ENCODE peak calls at places on chromosomes 12 and 14, in five cellular contexts. One of them, this sample, is unnamed.

GRCh38 chr12:4353785-4354208 is 25.7 kb downstream of the FGF23 start:
- ATAC-seq in GM12878: peak; percentile 64
- ATAC-seq in HepG2: peak; percentile 38
- ATAC-seq in upper lobe of left lung: no peak
- ATAC-seq in K562: peak; percentile 72
- ATAC-seq in this sample: no peak

GRCh38 chr12:53461591-53461990 is 9.7 kb downstream of the PCBP2 start:
- ATAC-seq in GM12878: no peak
- ATAC-seq in HepG2: no peak
- ATAC-seq in upper lobe of left lung: no peak
- ATAC-seq in K562: no peak
- ATAC-seq in this sample: no peak

GRCh38 chr14:103451401-103451800 is 66.2 kb downstream of the MARK3 start:
- ATAC-seq in GM12878: no peak
- ATAC-seq in HepG2: no peak
- ATAC-seq in upper lobe of left lung: no peak
- ATAC-seq in K562: no peak
- ATAC-seq in this sample: no peak

GRCh38 chr14:32211068-32211404 is 8.0 kb upstream of the RNU6-8 start:
- ATAC-seq in GM12878: no peak
- ATAC-seq in HepG2: peak; percentile 86
- ATAC-seq in upper lobe of left lung: peak; percentile 23
- ATAC-seq in K562: peak; percentile 37
- ATAC-seq in this sample: no peak

GRCh38 chr14:59342516-59343484 is 122.4 kb downstream of the GPR135 start:
- ATAC-seq in GM12878: no peak
- ATAC-seq in HepG2: no peak
- ATAC-seq in upper lobe of left lung: no peak
- ATAC-seq in K562: no peak
- ATAC-seq in this sample: no peak

GRCh38 chr12:108634225-108634795 is 616 bp upstream of the SELPLG start:
- ATAC-seq in GM12878: peak; percentile 2
- ATAC-seq in HepG2: peak; percentile 14
- ATAC-seq in upper lobe of left lung: peak; percentile 18
- ATAC-seq in K562: no peak
- ATAC-seq in this sample: no peak

GRCh38 chr14:68229423-68229831 is 409.8 kb downstream of the RAD51B start:
- ATAC-seq in GM12878: no peak
- ATAC-seq in HepG2: no peak
- ATAC-seq in upper lobe of left lung: no peak
- ATAC-seq in K562: no peak
- ATAC-seq in this sample: no peak

GRCh38 chr14:36996133-36996856 is 176.1 kb downstream of the SLC25A21 start:
- ATAC-seq in GM12878: no peak
- ATAC-seq in HepG2: peak; percentile 42
- ATAC-seq in upper lobe of left lung: no peak
- ATAC-seq in K562: peak; percentile 94
- ATAC-seq in this sample: no peak

GRCh38 chr12:130879212-130879686 is 7.4 kb downstream of the RAN start:
- ATAC-seq in GM12878: peak; percentile 83
- ATAC-seq in HepG2: peak; percentile 48
- ATAC-seq in upper lobe of left lung: peak; percentile 13
- ATAC-seq in K562: peak; percentile 38
- ATAC-seq in this sample: no peak

GRCh38 chr14:39447155-39447554 is 14.9 kb upstream of the FBXO33 start:
- ATAC-seq in GM12878: peak; percentile 8
- ATAC-seq in HepG2: peak; percentile 70
- ATAC-seq in upper lobe of left lung: no peak
- ATAC-seq in K562: peak; percentile 29
- ATAC-seq in this sample: no peak

GRCh38 chr14:78606111-78606510 is 435.9 kb downstream of the NRXN3 start:
- ATAC-seq in GM12878: no peak
- ATAC-seq in HepG2: no peak
- ATAC-seq in upper lobe of left lung: no peak
- ATAC-seq in K562: no peak
- ATAC-seq in this sample: no peak

GRCh38 chr12:39646963-39647362 is 27.4 kb upstream of the ABCD2 start:
- ATAC-seq in GM12878: no peak
- ATAC-seq in HepG2: no peak
- ATAC-seq in upper lobe of left lung: no peak
- ATAC-seq in K562: no peak
- ATAC-seq in this sample: peak; percentile 34

GRCh38 chr12:9319842-9320173 is 111.6 kb upstream of the PZP start:
- ATAC-seq in GM12878: peak; percentile 86
- ATAC-seq in HepG2: no peak
- ATAC-seq in upper lobe of left lung: no peak
- ATAC-seq in K562: no peak
- ATAC-seq in this sample: no peak

GRCh38 chr12:60539592-60539991 is 943.8 kb downstream of the SLC16A7 start:
- ATAC-seq in GM12878: peak; percentile 85
- ATAC-seq in HepG2: no peak
- ATAC-seq in upper lobe of left lung: no peak
- ATAC-seq in K562: no peak
- ATAC-seq in this sample: no peak

GRCh38 chr12:90028620-90029051 is 320.0 kb upstream of the ATP2B1 start:
- ATAC-seq in GM12878: peak; percentile 40
- ATAC-seq in HepG2: no peak
- ATAC-seq in upper lobe of left lung: no peak
- ATAC-seq in K562: no peak
- ATAC-seq in this sample: no peak

GRCh38 chr14:101797785-101798342 is 36.4 kb downstream of the PPP2R5C start:
- ATAC-seq in GM12878: no peak
- ATAC-seq in HepG2: no peak
- ATAC-seq in upper lobe of left lung: no peak
- ATAC-seq in K562: no peak
- ATAC-seq in this sample: peak; percentile 77
- TF ChIP-seq POLR2AphosphoS5 in GM12878: no peak
- TF ChIP-seq POLR2AphosphoS5 in HepG2: no peak
- TF ChIP-seq POLR2AphosphoS5 in upper lobe of left lung: no peak
- TF ChIP-seq POLR2AphosphoS5 in K562: no peak
- TF ChIP-seq POLR2AphosphoS5 in this sample: peak; percentile 45

DNA sequence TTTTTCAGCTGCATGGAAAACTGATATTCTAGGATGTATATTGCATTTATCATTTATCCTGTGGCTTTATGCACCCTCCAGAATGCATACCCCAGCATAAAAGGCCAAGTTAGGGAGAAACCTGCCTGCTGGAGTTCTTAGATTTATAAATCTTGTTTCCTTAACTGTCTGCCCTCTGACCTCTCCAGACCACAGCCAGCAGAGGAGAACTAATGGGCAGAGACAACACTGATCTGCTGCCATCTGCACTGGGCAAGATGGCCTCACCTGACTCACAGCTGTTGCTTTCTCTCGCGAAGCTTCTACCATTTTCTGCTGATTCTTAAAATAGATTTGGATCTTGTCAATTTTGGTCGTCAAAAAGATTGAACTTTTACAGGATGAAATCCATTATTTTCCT is 65.8 kb downstream of the PPP2R5C start:
- ATAC-seq in GM12878: no peak
- ATAC-seq in HepG2: no peak
- ATAC-seq in upper lobe of left lung: no peak
- ATAC-seq in K562: no peak
- ATAC-seq in this sample: no peak
- H3K36me3 ChIP-seq in GM12878: peaks cover 2% of the 10 kb centered on the region
- H3K36me3 ChIP-seq in HepG2: peaks cover 33% of the 10 kb centered on the region
- H3K36me3 ChIP-seq in upper lobe of left lung: no peaks in the 10 kb centered on the region
- H3K36me3 ChIP-seq in K562: peaks cover 92% of the 10 kb centered on the region
- H3K36me3 ChIP-seq in this sample: no peaks in the 10 kb centered on the region

GRCh38 chr12:19951664-19952063 is 416.7 kb upstream of the PDE3A start:
- ATAC-seq in GM12878: no peak
- ATAC-seq in HepG2: no peak
- ATAC-seq in upper lobe of left lung: no peak
- ATAC-seq in K562: no peak
- ATAC-seq in this sample: no peak

GRCh38 chr12:19954163-19954562 is 414.2 kb upstream of the PDE3A start:
- ATAC-seq in GM12878: no peak
- ATAC-seq in HepG2: no peak
- ATAC-seq in upper lobe of left lung: no peak
- ATAC-seq in K562: no peak
- ATAC-seq in this sample: no peak

GRCh38 chr12:19957578-19957977 is 410.8 kb upstream of the PDE3A start:
- ATAC-seq in GM12878: no peak
- ATAC-seq in HepG2: no peak
- ATAC-seq in upper lobe of left lung: no peak
- ATAC-seq in K562: no peak
- ATAC-seq in this sample: no peak

GRCh38 chr12:19959353-19959752 is 409.0 kb upstream of the PDE3A start:
- ATAC-seq in GM12878: no peak
- ATAC-seq in HepG2: no peak
- ATAC-seq in upper lobe of left lung: no peak
- ATAC-seq in K562: no peak
- ATAC-seq in this sample: no peak

GRCh38 chr12:19953734-19954133 is 414.6 kb upstream of the PDE3A start:
- ATAC-seq in GM12878: no peak
- ATAC-seq in HepG2: no peak
- ATAC-seq in upper lobe of left lung: no peak
- ATAC-seq in K562: no peak
- ATAC-seq in this sample: no peak
- TF ChIP-seq EP300 in GM12878: no peak
- TF ChIP-seq EP300 in HepG2: no peak
- TF ChIP-seq EP300 in upper lobe of left lung: no peak
- TF ChIP-seq EP300 in K562: no peak
- TF ChIP-seq EP300 in this sample: no peak

DNA sequence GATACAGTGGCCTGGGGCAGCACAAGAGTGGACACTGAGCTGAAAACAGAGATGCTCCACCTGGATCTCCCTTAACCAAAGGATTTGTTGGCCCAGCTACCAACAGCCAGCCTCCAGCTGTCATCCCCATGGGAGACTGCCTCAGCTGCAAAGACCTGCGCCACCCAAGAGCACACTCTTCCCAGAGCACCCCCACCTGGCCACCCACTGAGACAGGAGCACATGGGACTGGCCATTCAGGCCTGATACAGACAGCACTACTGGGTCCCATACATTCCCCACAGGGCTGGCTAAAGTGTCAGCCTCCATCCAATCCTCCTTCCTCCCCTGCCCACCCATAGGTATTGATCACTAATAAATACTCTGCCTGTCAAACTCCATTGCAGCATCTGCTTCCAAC is 241.6 kb downstream of the BCL11B start:
- ATAC-seq in GM12878: no peak
- ATAC-seq in HepG2: no peak
- ATAC-seq in upper lobe of left lung: no peak
- ATAC-seq in K562: no peak
- ATAC-seq in this sample: no peak
- TF ChIP-seq POLR2AphosphoS5 in GM12878: no peak
- TF ChIP-seq POLR2AphosphoS5 in HepG2: no peak
- TF ChIP-seq POLR2AphosphoS5 in upper lobe of left lung: no peak
- TF ChIP-seq POLR2AphosphoS5 in K562: no peak
- TF ChIP-seq POLR2AphosphoS5 in this sample: no peak

DNA sequence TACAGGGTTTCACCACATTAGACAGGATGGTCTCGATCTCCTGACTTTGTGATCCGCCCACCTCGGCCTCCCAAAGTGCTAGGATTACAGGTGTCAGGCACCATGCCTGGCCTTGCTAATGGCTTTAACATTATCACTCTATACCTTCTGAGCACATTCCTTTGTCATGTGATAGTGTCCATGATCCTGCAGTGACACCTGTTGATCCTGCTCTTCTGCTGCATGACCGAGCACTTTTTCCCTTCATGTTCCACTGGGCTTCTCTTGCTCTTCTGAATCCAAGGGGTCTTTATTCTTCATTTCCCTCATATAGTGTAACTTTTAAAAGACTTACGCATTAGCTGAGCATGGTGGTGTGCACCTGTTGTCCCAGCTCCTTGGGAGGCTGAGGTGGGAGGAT is 11.6 kb downstream of the ZNF268 start:
- ATAC-seq in GM12878: no peak
- ATAC-seq in HepG2: no peak
- ATAC-seq in upper lobe of left lung: no peak
- ATAC-seq in K562: no peak
- ATAC-seq in this sample: no peak
- H3K36me3 ChIP-seq in GM12878: peaks cover 13% of the 10 kb centered on the region
- H3K36me3 ChIP-seq in HepG2: peaks cover 84% of the 10 kb centered on the region
- H3K36me3 ChIP-seq in upper lobe of left lung: peaks cover 77% of the 10 kb centered on the region
- H3K36me3 ChIP-seq in K562: peaks cover 64% of the 10 kb centered on the region
- H3K36me3 ChIP-seq in this sample: peaks cover 92% of the 10 kb centered on the region

DNA sequence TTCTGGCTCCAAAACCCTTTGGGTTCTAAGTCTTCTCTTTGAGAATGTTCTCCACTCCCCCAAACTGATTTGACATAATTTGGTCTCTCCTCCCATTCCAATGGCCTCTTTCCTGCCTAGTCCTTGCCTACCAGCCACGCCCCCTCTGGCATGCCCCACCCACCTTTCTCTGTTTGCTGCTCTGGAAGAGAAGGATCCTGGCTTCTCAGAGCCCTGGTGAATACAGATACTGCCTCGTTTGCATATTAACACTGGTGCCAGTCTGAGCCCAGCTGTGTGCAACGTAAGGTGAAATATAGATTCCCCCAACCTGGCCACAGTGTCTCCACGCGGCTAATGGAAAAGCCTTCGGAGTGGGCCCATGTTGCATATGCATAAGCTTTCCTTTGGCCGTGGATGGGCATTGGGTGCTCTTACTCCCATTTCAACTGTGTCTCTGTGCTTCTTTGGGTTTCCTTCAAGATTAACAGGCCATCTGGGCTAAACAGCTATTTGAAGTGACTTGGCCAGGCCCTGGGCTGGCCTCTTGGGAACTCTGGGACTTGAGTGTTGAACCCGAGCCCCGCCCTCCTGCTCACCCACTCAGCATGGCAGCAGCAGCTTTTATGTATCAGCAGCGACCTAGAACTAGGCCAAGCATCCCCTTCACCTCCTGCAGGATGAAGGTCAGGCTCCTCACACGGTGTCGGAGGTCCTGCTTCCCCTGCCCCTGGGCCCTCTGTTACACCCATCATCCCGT is 79.9 kb downstream of the PAPOLA start:
- ATAC-seq in GM12878: no peak
- ATAC-seq in HepG2: no peak
- ATAC-seq in upper lobe of left lung: no peak
- ATAC-seq in K562: peak; percentile 50
- ATAC-seq in this sample: no peak
- TF ChIP-seq EP300 in GM12878: no peak
- TF ChIP-seq EP300 in HepG2: no peak
- TF ChIP-seq EP300 in upper lobe of left lung: no peak
- TF ChIP-seq EP300 in K562: no peak
- TF ChIP-seq EP300 in this sample: no peak

GRCh38 chr14:86897704-86898513 is 1095.1 kb downstream of the GALC start:
- ATAC-seq in GM12878: no peak
- ATAC-seq in HepG2: peak; percentile 97
- ATAC-seq in upper lobe of left lung: no peak
- ATAC-seq in K562: no peak
- ATAC-seq in this sample: no peak

GRCh38 chr14:86897224-86897623 is 1095.8 kb downstream of the GALC start:
- ATAC-seq in GM12878: no peak
- ATAC-seq in HepG2: no peak
- ATAC-seq in upper lobe of left lung: no peak
- ATAC-seq in K562: no peak
- ATAC-seq in this sample: no peak

GRCh38 chr14:86892167-86892956 is 1100.6 kb downstream of the GALC start:
- ATAC-seq in GM12878: no peak
- ATAC-seq in HepG2: peak; percentile 81
- ATAC-seq in upper lobe of left lung: no peak
- ATAC-seq in K562: no peak
- ATAC-seq in this sample: no peak
- TF ChIP-seq POLR2AphosphoS5 in GM12878: no peak
- TF ChIP-seq POLR2AphosphoS5 in HepG2: no peak
- TF ChIP-seq POLR2AphosphoS5 in upper lobe of left lung: no peak
- TF ChIP-seq POLR2AphosphoS5 in K562: no peak
- TF ChIP-seq POLR2AphosphoS5 in this sample: no peak